ENCODE peak calls at places on chromosomes 7 and 10, in four cellular contexts. X is SK-N-SH, V is left ventricle myocardium inferior, P is psoas muscle. K is an unnamed sample.

GRCh38 chr10:31759124-31759798 is 169.4 kb downstream of the ARHGAP12 start:
- DNase-seq in P (peak; percentile 60), X (peak; percentile 68), V (no peak), K (peak; percentile 64)

GRCh38 chr7:151795168-151795754 is 81.7 kb downstream of the PRKAG2 start:
- DNase-seq in P (no peak), V (peak; percentile 7), X (no peak), K (no peak)

GRCh38 chr10:4280481-4281206 is 495.6 kb upstream of the KLF6 start:
- DNase-seq in P (no peak), X (no peak), V (no peak), K (no peak)

GRCh38 chr7:84637568-84638338 is 443.2 kb upstream of the SEMA3A start:
- DNase-seq in V (no peak), X (no peak), P (no peak), K (no peak)

GRCh38 chr7:114864278-114864677 is 57.6 kb upstream of the MDFIC start:
- DNase-seq in P (no peak), X (no peak), V (no peak), K (no peak)

GRCh38 chr10:19843487-19843886 is 27.3 kb downstream of the PLXDC2 start:
- DNase-seq in V (no peak), P (no peak), X (no peak), K (no peak)

GRCh38 chr10:61397175-61397986 is 55.8 kb downstream of the TMEM26 start:
- DNase-seq in V (no peak), X (no peak), P (no peak), K (no peak)

GRCh38 chr10:120606051-120606764 is 149.2 kb downstream of the PLPP4 start:
- DNase-seq in X (no peak), V (no peak), P (no peak), K (no peak)

GRCh38 chr7:17043012-17043877 is 161.5 kb upstream of the AGR3 start:
- DNase-seq in P (no peak), X (no peak), V (no peak), K (no peak)

GRCh38 chr7:101436857-101437576 is 74.3 kb downstream of the COL26A1 start:
- DNase-seq in X (peak; percentile 62), V (no peak), P (no peak), K (no peak)

GRCh38 chr10:3852147-3852904 is 67.3 kb upstream of the KLF6 start:
- DNase-seq in V (peak; percentile 34), X (no peak), P (peak; percentile 56), K (peak; percentile 82)

GRCh38 chr10:132364594-132364970 is 32.4 kb upstream of the PWWP2B start:
- DNase-seq in X (no peak), V (no peak), P (no peak), K (peak; percentile 53)

GRCh38 chr7:105010538-105011523 is 3.2 kb upstream of the KMT2E start:
- DNase-seq in V (no peak), P (no peak), X (no peak), K (no peak)

GRCh38 chr10:84026821-84027257 is 112.5 kb upstream of the GHITM start:
- DNase-seq in P (no peak), X (peak; percentile 35), V (no peak), K (no peak)

GRCh38 chr7:155729847-155730246 is 82.4 kb downstream of the SHH start:
- DNase-seq in X (no peak), P (no peak), V (no peak), K (no peak)

GRCh38 chr10:96752380-96752779 is 32.1 kb upstream of the PIK3AP1 start:
- DNase-seq in P (no peak), X (no peak), V (no peak), K (no peak)

GRCh38 chr7:48976268-48976667 is 51.9 kb downstream of the CDC14C start:
- DNase-seq in V (no peak), X (no peak), P (no peak), K (peak; percentile 44)

GRCh38 chr10:6089334-6090219 is 743 bp downstream of the RBM17 start:
- DNase-seq in V (no peak), X (peak; percentile 59), P (no peak), K (no peak)

GRCh38 chr7:25124485-25125136 is 449 bp downstream of the CYCS start:
- DNase-seq in V (no peak), X (peak; percentile 35), P (no peak), K (no peak)

GRCh38 chr7:7641129-7641663 is 644 bp downstream of the UMAD1 start:
- DNase-seq in V (no peak), X (peak; percentile 46), P (no peak), K (no peak)

GRCh38 chr7:100825760-100826545 is 1.4 kb downstream of the EPHB4 start:
- DNase-seq in X (peak; percentile 82), V (no peak), P (no peak), K (no peak)

GRCh38 chr7:130732980-130733865 is 784 bp downstream of the KLF14 start:
- DNase-seq in V (peak; percentile 14), P (peak; percentile 51), X (peak; percentile 84), K (peak; percentile 50)

GRCh38 chr7:94962661-94963060 is 55.3 kb downstream of the PPP1R9A start:
- DNase-seq in V (no peak), P (no peak), X (no peak), K (no peak)

GRCh38 chr7:43006008-43006407 is 73.8 kb downstream of the MRPL32 start:
- DNase-seq in V (no peak), P (no peak), X (no peak), K (no peak)

GRCh38 chr7:22980422-22980821 is 33.5 kb downstream of the HYCC1 start:
- DNase-seq in V (no peak), P (no peak), X (no peak), K (no peak)

GRCh38 chr10:13585943-13586342 is 822 bp upstream of the PRPF18 start:
- DNase-seq in V (no peak), P (no peak), X (no peak), K (no peak)

GRCh38 chr10:103954543-103954942 is 12.4 kb upstream of the SLK start:
- DNase-seq in P (no peak), V (no peak), X (no peak), K (no peak)

GRCh38 chr7:104908636-104909035 is 105.4 kb upstream of the KMT2E start:
- DNase-seq in P (no peak), X (no peak), V (no peak), K (no peak)

GRCh38 chr10:73653195-73653594 is 2.6 kb downstream of the SYNPO2L start:
- DNase-seq in X (no peak), P (no peak), V (no peak), K (no peak)

GRCh38 chr7:135232720-135233119 is 918 bp upstream of the STRA8 start:
- DNase-seq in X (peak; percentile 57), V (no peak), P (no peak), K (no peak)

GRCh38 chr7:95255691-95256090 is 68.6 kb downstream of the PON1 start:
- DNase-seq in P (no peak), V (no peak), X (no peak), K (no peak)

GRCh38 chr7:33399528-33400213 is 270.3 kb downstream of the BBS9 start:
- DNase-seq in P (no peak), X (peak; percentile 40), V (no peak), K (no peak)

GRCh38 chr10:475709-476457 is 213.6 kb downstream of the DIP2C start:
- DNase-seq in P (no peak), X (no peak), V (no peak), K (no peak)

GRCh38 chr10:11035318-11035920 is 17.7 kb downstream of the CELF2 start:
- DNase-seq in V (no peak), X (no peak), P (peak; percentile 54), K (no peak)

GRCh38 chr7:107860981-107861652 is 29.9 kb upstream of the DLD start:
- DNase-seq in V (no peak), X (no peak), P (no peak), K (no peak)

GRCh38 chr10:100650693-100651092 is 94.7 kb upstream of the PAX2 start:
- DNase-seq in X (no peak), P (no peak), V (no peak), K (no peak)

GRCh38 chr10:100645609-100646008 is 99.8 kb upstream of the PAX2 start:
- DNase-seq in P (no peak), V (no peak), X (no peak), K (no peak)

GRCh38 chr10:100645111-100645510 is 100.3 kb upstream of the PAX2 start:
- DNase-seq in P (no peak), V (no peak), X (no peak), K (no peak)

GRCh38 chr10:100646033-100646432 is 99.3 kb upstream of the PAX2 start:
- DNase-seq in X (no peak), V (no peak), P (no peak), K (no peak)

DNA sequence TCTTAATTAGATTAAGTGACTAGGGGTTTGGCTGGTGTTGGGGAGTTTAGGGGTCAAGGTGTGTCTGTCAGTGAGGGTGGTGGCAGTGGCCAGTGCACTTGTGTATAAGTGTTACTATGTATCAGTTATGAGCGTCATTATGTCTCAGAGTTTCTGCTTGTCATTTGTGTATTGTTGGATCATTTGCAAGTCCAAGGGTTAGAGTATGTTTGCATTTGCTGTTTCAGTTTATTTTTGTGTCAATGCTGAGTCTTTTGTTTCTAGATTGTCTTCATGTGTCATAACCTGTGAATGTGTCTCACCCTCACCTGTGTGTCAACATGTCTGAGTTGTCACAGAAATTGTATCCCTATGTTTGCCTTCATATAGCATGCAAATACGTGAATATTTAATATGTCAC is 97.5 kb upstream of the PAX2 start:
- DNase-seq in P (no peak), X (no peak), V (no peak), K (no peak)
- H3K27me3 ChIP-seq in P (peaks cover 22% of the 10 kb centered on the region), X (peaks cover 15% of the 10 kb centered on the region), V (peaks cover 87% of the 10 kb centered on the region), K (peaks cover 42% of the 10 kb centered on the region)

GRCh38 chr7:128024154-128024553 is 7.1 kb downstream of the LRRC4 start:
- DNase-seq in V (no peak), P (no peak), X (peak; percentile 74), K (no peak)

GRCh38 chr7:128027485-128027980 is 3.7 kb downstream of the LRRC4 start:
- DNase-seq in X (no peak), V (no peak), P (no peak), K (no peak)

GRCh38 chr7:128022631-128023532 is 8.4 kb downstream of the LRRC4 start:
- DNase-seq in P (no peak), X (peak; percentile 55), V (no peak), K (no peak)

GRCh38 chr7:128026551-128026950 is 4.7 kb downstream of the LRRC4 start:
- DNase-seq in P (no peak), V (no peak), X (peak; percentile 67), K (no peak)

DNA sequence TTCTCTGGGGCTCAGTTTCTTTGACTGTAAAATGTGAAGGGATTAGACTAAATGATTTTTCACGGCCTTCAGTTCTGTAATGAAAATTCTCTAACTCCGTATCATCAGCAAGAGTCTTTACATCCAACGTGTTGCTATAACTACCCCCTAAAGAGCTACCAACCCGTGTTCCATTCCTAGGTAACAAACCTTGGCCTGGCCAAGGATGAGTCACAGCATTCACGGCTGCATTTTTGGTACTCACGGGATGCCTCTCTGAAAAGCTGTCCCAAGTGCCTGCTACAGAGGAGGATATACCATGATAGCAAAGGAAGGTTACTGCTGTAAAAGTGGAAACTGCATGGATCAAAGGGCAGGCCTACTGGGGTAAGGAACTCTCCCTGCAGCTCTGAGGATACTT is 5.9 kb downstream of the LRRC4 start:
- DNase-seq in P (no peak), X (no peak), V (no peak), K (no peak)
- H3K4me3 ChIP-seq in P (no peak overlapping the region), X (no peak overlapping the region), V (no peak overlapping the region), K (no peak overlapping the region)

GRCh38 chr7:30173058-30173897 is 38.5 kb downstream of the MTURN start:
- DNase-seq in P (peak; percentile 84), V (peak; percentile 74), X (peak; percentile 87), K (peak; percentile 67)
- H3K4me1 ChIP-seq in P (peaks cover 85% of the 10 kb centered on the region), V (peaks cover 48% of the 10 kb centered on the region), X (peaks cover 38% of the 10 kb centered on the region), K (peaks cover 32% of the 10 kb centered on the region)

GRCh38 chr10:23198940-23199767 is 7.0 kb downstream of the PTF1A start:
- DNase-seq in V (no peak), P (no peak), X (peak; percentile 44), K (no peak)
- H3K27me3 ChIP-seq in V (peaks cover 100% of the 10 kb centered on the region), P (peaks cover 21% of the 10 kb centered on the region), X (peaks cover 46% of the 10 kb centered on the region), K (peaks cover 98% of the 10 kb centered on the region)